ENCODE peak calls at places on chromosomes 4 and X, in seven cellular contexts. I, P, A, J, Q, R and H are unnamed samples. For H3K4me1, the result is how much of the 10 kb centered on the place peaks cover.

GRCh38 chrX:71228063-71228642 is 5.1 kb downstream of the GJB1 start:
- DNase-seq in J (peak), A (no peak), P (no peak), Q (no peak), R (no peak), I (no peak), H (no peak)

GRCh38 chr4:115918149-115918548 is 804.7 kb upstream of the NDST4 start:
- DNase-seq in Q (no peak), P (no peak), J (no peak), A (no peak), R (no peak), I (no peak), H (no peak)

GRCh38 chr4:16524911-16525574 is 298.8 kb upstream of the TAPT1 start:
- DNase-seq in I (no peak), P (no peak), Q (peak), R (peak), A (no peak), J (no peak), H (no peak)

GRCh38 chrX:23901805-23902204 is 5.9 kb downstream of the APOO start:
- DNase-seq in A (peak), Q (peak), P (peak), I (no peak), R (no peak), J (peak), H (no peak)

GRCh38 chr4:85381968-85382367 is 93.0 kb upstream of the ARHGAP24 start:
- DNase-seq in J (no peak), R (no peak), A (no peak), P (no peak), Q (no peak), I (no peak), H (no peak)

GRCh38 chrX:130885996-130886395 is 17.0 kb downstream of the ENOX2 start:
- DNase-seq in P (no peak), A (no peak), Q (no peak), J (no peak), R (no peak), I (no peak), H (no peak)

GRCh38 chrX:54808109-54808604 is 612 bp downstream of the MAGED2 start:
- DNase-seq in P (peak), I (peak), A (no peak), R (peak), Q (no peak), J (no peak), H (no peak)

GRCh38 chr4:141102367-141102766 is 30.9 kb downstream of the RNF150 start:
- DNase-seq in R (no peak), J (no peak), Q (peak), P (no peak), I (no peak), A (peak), H (no peak)

GRCh38 chr4:100009490-100009889 is 59.4 kb upstream of the H2AZ1 start:
- DNase-seq in I (no peak), P (no peak), J (no peak), A (peak), R (no peak), Q (no peak), H (no peak)

GRCh38 chr4:187235456-187236170 is 512.0 kb upstream of the FAT1 start:
- DNase-seq in P (no peak), A (peak), Q (no peak), J (no peak), R (no peak), I (no peak), H (no peak)

GRCh38 chr4:121846662-121847061 is 23.0 kb upstream of the CCNA2 start:
- DNase-seq in J (no peak), Q (no peak), I (no peak), R (no peak), A (no peak), P (no peak), H (no peak)

GRCh38 chr4:119099227-119099910 is 36.3 kb upstream of the MYOZ2 start:
- DNase-seq in P (no peak), A (peak), I (no peak), Q (peak), R (no peak), J (no peak), H (no peak)

GRCh38 chrX:82041034-82041433 is 839.1 kb downstream of the SH3BGRL start:
- DNase-seq in P (no peak), Q (no peak), A (no peak), R (no peak), J (no peak), I (no peak), H (no peak)

GRCh38 chr4:15244354-15244753 is 183.5 kb upstream of the C1QTNF7 start:
- DNase-seq in J (no peak), Q (peak), P (no peak), A (peak), I (no peak), R (no peak), H (no peak)

GRCh38 chrX:1453390-1453783 is 678 bp upstream of the ASMTL start:
- DNase-seq in A (no peak), J (no peak), Q (no peak), P (peak), R (no peak), I (peak), H (no peak)

GRCh38 chr4:155972098-155972497 is 18.4 kb upstream of the CTSO start:
- DNase-seq in A (peak), P (peak), I (no peak), R (no peak), Q (peak), J (peak), H (no peak)

GRCh38 chr4:54482529-54482961 is 175.2 kb upstream of the KIT start:
- DNase-seq in A (peak), J (no peak), P (no peak), Q (peak), I (no peak), R (no peak), H (no peak)

GRCh38 chr4:646460-646859 is 21.1 kb downstream of the PDE6B start:
- DNase-seq in I (no peak), J (no peak), A (no peak), Q (no peak), R (no peak), P (no peak), H (peak)

GRCh38 chr4:73962724-73963123 is 19.1 kb downstream of the PF4 start:
- DNase-seq in Q (no peak), R (no peak), P (no peak), I (no peak), J (no peak), A (no peak), H (no peak)

GRCh38 chr4:71239365-71239764 is 99.5 kb upstream of the SLC4A4 start:
- DNase-seq in J (no peak), P (no peak), R (no peak), A (peak), Q (peak), I (no peak), H (no peak)

GRCh38 chr4:102246416-102246815 is 98.9 kb downstream of the SLC39A8 start:
- DNase-seq in A (peak), Q (no peak), J (no peak), I (no peak), P (no peak), R (no peak), H (no peak)

GRCh38 chrX:107576841-107577240 is 51.5 kb upstream of the PRPS1 start:
- DNase-seq in P (no peak), I (no peak), J (no peak), A (no peak), Q (no peak), R (no peak), H (no peak)

GRCh38 chrX:6758234-6758633 is 223.3 kb upstream of the VCX3A start:
- DNase-seq in P (no peak), I (no peak), Q (no peak), R (no peak), A (no peak), J (no peak), H (no peak)

GRCh38 chr4:8115203-8115520 is 43.5 kb downstream of the ABLIM2 start:
- DNase-seq in Q (no peak), R (no peak), P (no peak), A (no peak), J (no peak), I (no peak), H (no peak)

GRCh38 chr4:185774815-185775684 is 36.9 kb downstream of the SORBS2 start:
- DNase-seq in Q (peak), A (peak), J (no peak), P (peak), I (no peak), R (no peak), H (no peak)

GRCh38 chrX:13151806-13152510 is 107.5 kb upstream of the FAM9C start:
- DNase-seq in I (no peak), Q (peak), P (no peak), J (no peak), A (no peak), R (no peak), H (no peak)

GRCh38 chr4:134952775-134953174 is 751.2 kb upstream of the PABPC4L start:
- DNase-seq in I (peak), Q (no peak), P (no peak), A (no peak), R (no peak), J (no peak), H (no peak)

GRCh38 chr4:58074382-58074781 is 964.2 kb upstream of the IGFBP7 start:
- DNase-seq in R (no peak), A (no peak), J (no peak), I (no peak), P (no peak), Q (no peak), H (no peak)

GRCh38 chr4:156959298-156959702 is 12.3 kb downstream of the PDGFC start:
- DNase-seq in Q (peak), P (no peak), A (peak), R (no peak), I (no peak), J (no peak), H (no peak)

GRCh38 chrX:82816001-82816400 is 692.1 kb upstream of the POU3F4 start:
- DNase-seq in Q (no peak), I (no peak), P (no peak), A (peak), R (no peak), J (no peak), H (no peak)

GRCh38 chr4:185683896-185684295 is 128.1 kb downstream of the SORBS2 start:
- DNase-seq in P (no peak), R (no peak), J (no peak), Q (no peak), A (no peak), I (no peak), H (no peak)

GRCh38 chr4:3248178-3248480 is 830 bp upstream of the MSANTD1 start:
- DNase-seq in R (no peak), J (no peak), A (no peak), Q (no peak), I (no peak), P (no peak), H (no peak)

GRCh38 chr4:128757712-128758111 is 51.8 kb upstream of the JADE1 start:
- DNase-seq in I (no peak), J (no peak), R (peak), Q (peak), P (peak), A (no peak), H (no peak)

GRCh38 chr4:96784336-96784735 is 944.4 kb downstream of the PDHA2 start:
- DNase-seq in I (no peak), Q (no peak), J (no peak), R (no peak), P (no peak), A (no peak), H (no peak)

GRCh38 chr4:181671672-181672071 is 571.5 kb upstream of the TENM3 start:
- DNase-seq in A (no peak), J (no peak), R (no peak), P (no peak), I (no peak), Q (no peak), H (no peak)

GRCh38 chr4:54289316-54289715 is 60.2 kb downstream of the PDGFRA start:
- DNase-seq in A (no peak), J (no peak), I (no peak), Q (no peak), R (no peak), P (no peak), H (no peak)

GRCh38 chrX:118652717-118653116 is 74.7 kb upstream of the IL13RA1 start:
- DNase-seq in P (no peak), Q (peak), A (peak), J (no peak), R (no peak), I (no peak), H (no peak)

GRCh38 chr4:60216752-60217151 is 983.4 kb upstream of the ADGRL3 start:
- DNase-seq in R (no peak), P (no peak), A (no peak), Q (peak), I (no peak), J (no peak), H (no peak)

DNA sequence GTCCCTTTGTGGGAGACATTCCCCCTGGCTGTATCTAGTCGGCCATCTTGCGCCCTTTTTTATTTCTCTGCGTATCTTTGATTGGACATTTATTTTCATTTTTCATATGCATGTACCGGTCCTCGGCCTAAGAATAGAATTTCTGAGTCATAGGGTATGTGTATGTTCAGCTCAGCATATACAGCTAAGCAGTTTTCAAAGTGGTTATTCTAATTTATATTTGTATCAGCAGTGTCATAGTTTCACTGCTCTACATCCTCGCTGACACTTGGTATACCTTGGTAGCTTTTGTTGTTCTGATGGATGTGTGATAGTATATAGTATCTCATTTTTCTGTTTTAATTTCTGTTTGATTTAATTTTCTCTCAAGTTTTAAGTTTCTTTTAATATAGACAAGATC is 38.7 kb downstream of the BEX3 start:
- DNase-seq in J (no peak), P (no peak), A (no peak), Q (peak), I (no peak), R (no peak), H (no peak)
- H3K4me1 ChIP-seq in J (under half), P (under half), A (under half), Q (under half), I (under half), R (under half), H (under half)

DNA sequence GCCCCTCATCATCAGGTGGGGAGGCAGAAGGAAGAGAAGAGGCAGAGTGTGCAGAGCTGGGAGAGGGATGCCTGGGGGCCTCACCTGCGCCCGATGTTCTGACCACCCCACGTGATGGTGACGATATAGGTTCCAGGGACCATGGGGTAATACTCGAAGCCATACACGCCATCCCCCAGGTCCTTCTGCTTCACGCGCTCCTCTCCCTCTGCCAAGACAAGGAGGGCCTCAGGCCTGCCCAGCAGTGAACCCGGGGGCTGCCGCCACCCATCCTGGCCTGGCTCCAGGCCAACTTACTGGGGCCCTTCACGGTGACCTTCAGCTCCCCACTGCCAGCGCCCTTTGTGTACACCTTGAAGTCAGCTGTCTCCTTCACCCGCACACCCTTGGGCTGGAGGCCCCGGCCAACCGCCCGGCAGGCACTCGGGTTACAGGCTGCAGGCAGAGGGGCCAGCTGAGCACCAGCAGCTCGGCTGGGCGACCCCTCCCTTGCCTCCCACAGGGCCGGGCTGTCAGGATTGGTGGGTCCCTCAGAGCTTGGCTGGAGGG is 9.3 kb downstream of the FLNA start:
- DNase-seq in R (peak), J (no peak), A (no peak), P (no peak), I (no peak), Q (no peak), H (no peak)
- H3K4me1 ChIP-seq in R (under half), J (under half), A (under half), P (under half), I (under half), Q (under half), H (under half)

GRCh38 chr4:2237267-2237666 is 4.7 kb downstream of the HAUS3 start:
- DNase-seq in A (no peak), R (no peak), Q (no peak), I (no peak), J (no peak), P (no peak), H (no peak)

GRCh38 chr4:2241410-2242353 is at the start of the genes HAUS3 and POLN:
- DNase-seq in P (peak), Q (peak), A (peak), J (peak), I (peak), R (peak), H (peak)

GRCh38 chr4:2243682-2244380 is 1.9 kb upstream of the HAUS3 start:
- DNase-seq in I (peak), R (peak), Q (peak), J (peak), P (peak), A (no peak), H (no peak)

GRCh38 chr4:2244947-2245786 is 3.2 kb upstream of the HAUS3 start:
- DNase-seq in P (no peak), J (no peak), R (no peak), A (no peak), Q (no peak), I (no peak), H (no peak)

GRCh38 chr4:2241003-2241402 is 918 bp downstream of the HAUS3 start:
- DNase-seq in J (no peak), I (no peak), R (no peak), Q (no peak), A (no peak), P (no peak), H (no peak)
- H3K4me1 ChIP-seq in J (under half), I (half or more), R (half or more), Q (under half), A (under half), P (under half), H (under half)

GRCh38 chr4:145487626-145488025 is 6.0 kb downstream of the SMAD1 start:
- DNase-seq in J (no peak), Q (no peak), A (no peak), R (no peak), I (no peak), P (no peak), H (no peak)
- H3K4me1 ChIP-seq in J (under half), Q (under half), A (under half), R (half or more), I (half or more), P (under half), H (under half)

DNA sequence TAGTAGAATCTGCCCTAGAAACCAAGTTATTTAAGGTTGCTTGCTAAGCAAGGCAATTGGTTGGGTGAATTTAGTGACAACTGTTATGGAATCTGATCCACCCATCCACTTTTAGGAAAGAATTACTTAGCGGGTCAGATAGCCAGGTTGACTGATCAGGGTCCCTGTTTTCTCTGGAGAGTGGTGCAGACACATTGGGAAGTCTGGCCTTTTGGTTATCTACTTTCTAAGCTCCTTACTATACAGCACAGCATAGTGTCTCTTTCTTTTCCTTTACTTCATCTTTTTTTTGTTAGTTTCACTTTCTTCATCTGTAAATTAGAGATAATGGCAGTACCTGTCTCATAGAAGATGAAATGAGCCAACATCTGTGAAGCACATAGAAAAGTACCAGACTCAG is 7.4 kb downstream of the HERC3 start:
- DNase-seq in J (no peak), A (no peak), R (no peak), P (no peak), I (no peak), Q (no peak), H (no peak)
- H3K4me1 ChIP-seq in J (under half), A (under half), R (half or more), P (under half), I (under half), Q (under half), H (half or more)

DNA sequence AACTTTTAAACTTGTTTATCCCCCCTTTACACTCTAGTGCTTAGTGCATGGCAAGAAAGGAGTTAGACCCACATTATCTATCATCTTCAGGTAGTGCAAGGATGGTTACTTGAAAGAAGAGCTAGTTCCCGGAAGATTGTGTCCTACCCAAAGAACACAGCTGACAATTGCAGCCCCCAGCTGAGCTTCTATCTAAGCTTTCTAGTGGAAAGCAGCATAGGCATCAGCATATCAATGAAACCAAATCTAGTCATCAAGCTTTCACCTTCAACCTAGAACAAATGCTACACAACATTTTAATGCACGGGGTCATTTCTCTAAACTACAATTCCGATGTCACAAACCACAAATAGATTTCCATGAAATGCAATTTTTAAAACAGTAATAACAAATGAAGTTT is 88.9 kb upstream of the TFDP3 start:
- DNase-seq in I (no peak), R (no peak), J (no peak), P (no peak), A (no peak), Q (no peak), H (no peak)
- H3K4me1 ChIP-seq in I (under half), R (under half), J (under half), P (under half), A (under half), Q (under half), H (under half)

GRCh38 chr4:68780232-68780631 is 35.6 kb upstream of the UGT2B10 start:
- DNase-seq in J (no peak), Q (no peak), I (no peak), R (no peak), A (no peak), P (no peak), H (no peak)
- H3K4me1 ChIP-seq in J (under half), Q (under half), I (under half), R (under half), A (under half), P (under half), H (under half)

DNA sequence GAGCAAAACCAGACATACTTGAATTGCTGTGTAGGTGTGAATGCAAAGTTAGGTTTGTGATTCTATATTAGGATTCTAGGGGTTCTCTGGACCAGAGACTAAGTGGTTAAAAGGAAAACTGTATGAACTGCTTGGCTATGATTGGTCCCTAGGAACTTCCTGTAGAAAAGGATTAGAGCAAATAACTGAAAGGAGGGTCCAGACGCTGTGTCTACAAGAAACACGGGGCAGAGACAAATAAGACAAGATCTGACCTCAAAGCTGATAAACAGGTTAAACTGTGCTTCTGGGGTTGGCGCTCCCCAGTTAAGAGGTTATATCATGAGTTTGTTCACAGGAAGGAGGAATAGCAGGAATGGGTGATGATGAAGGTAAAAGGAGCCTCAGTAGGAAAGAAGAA is 183.6 kb downstream of the MGST2 start:
- DNase-seq in A (no peak), P (no peak), R (no peak), I (no peak), J (peak), Q (no peak), H (no peak)
- H3K4me1 ChIP-seq in A (under half), P (under half), R (under half), I (under half), J (under half), Q (under half), H (under half)

GRCh38 chrX:74250574-74250973 is 53.4 kb upstream of the ZCCHC13 start:
- DNase-seq in R (no peak), A (no peak), I (no peak), P (no peak), Q (no peak), J (no peak), H (no peak)
- H3K4me1 ChIP-seq in R (under half), A (under half), I (under half), P (under half), Q (under half), J (under half), H (under half)